ENCODE peak calls at places on chromosomes 2 and 18, in four cellular contexts. W is HepG2, P is H1, J is GM12878. N is an unnamed sample.

GRCh38 chr18:54852780-54853675 is 24.8 kb downstream of the RAB27B start:
- DNase-seq in W (no peak), P (no peak), J (no peak), N (no peak)

GRCh38 chr2:192151848-192152247 is 42.9 kb downstream of the TMEFF2 start:
- DNase-seq in W (no peak), P (no peak), J (no peak), N (no peak)

GRCh38 chr2:182594286-182594685 is 121.8 kb upstream of the DNAJC10 start:
- DNase-seq in W (no peak), P (no peak), J (no peak), N (no peak)

GRCh38 chr2:176136375-176137248 is 7.1 kb downstream of the HOXD8 start:
- DNase-seq in W (no peak), P (peak; percentile 68), J (no peak), N (no peak)

GRCh38 chr2:238167761-238168160 is 9.0 kb downstream of the ERFE start:
- DNase-seq in W (no peak), P (no peak), J (no peak), N (no peak)

GRCh38 chr2:100013892-100014677 is 128.3 kb downstream of the AFF3 start:
- DNase-seq in W (no peak), P (no peak), J (no peak), N (peak; percentile 28)

GRCh38 chr2:167215595-167215994 is 327.3 kb downstream of the XIRP2 start:
- DNase-seq in W (no peak), P (no peak), J (no peak), N (no peak)

GRCh38 chr18:76875390-76876330 is 53.3 kb downstream of the ZNF236 start:
- DNase-seq in W (peak; percentile 48), P (peak; percentile 76), J (no peak), N (peak; percentile 34)

GRCh38 chr2:170221317-170222288 is 43.7 kb downstream of the MYO3B start:
- DNase-seq in W (no peak), P (peak; percentile 49), J (no peak), N (no peak)

GRCh38 chr18:77023115-77023782 is 109.3 kb downstream of the MBP start:
- DNase-seq in W (no peak), P (no peak), J (no peak), N (no peak)

GRCh38 chr2:58140508-58141072 is 94.0 kb downstream of the VRK2 start:
- DNase-seq in W (no peak), P (no peak), J (no peak), N (no peak)

GRCh38 chr2:199738723-199739412 is 112.1 kb downstream of the FTCDNL1 start:
- DNase-seq in W (peak; percentile 82), P (no peak), J (no peak), N (no peak)

GRCh38 chr18:62211323-62211828 is 24.3 kb downstream of the RELCH start:
- DNase-seq in W (no peak), P (no peak), J (no peak), N (no peak)

GRCh38 chr2:54641988-54642387 is 81.5 kb upstream of the EML6 start:
- DNase-seq in W (no peak), P (no peak), J (no peak), N (no peak)

GRCh38 chr2:196987654-196988364 is 61.3 kb upstream of the PGAP1 start:
- DNase-seq in W (peak; percentile 46), P (no peak), J (peak; percentile 15), N (peak; percentile 27)

GRCh38 chr18:13446581-13447470 is 228.3 kb downstream of the LDLRAD4 start:
- DNase-seq in W (no peak), P (no peak), J (no peak), N (no peak)

GRCh38 chr2:23486676-23487075 is 101.7 kb downstream of the KLHL29 start:
- DNase-seq in W (no peak), P (no peak), J (no peak), N (no peak)

GRCh38 chr2:74440005-74440377 is 1.7 kb downstream of the RTKN start:
- DNase-seq in W (peak; percentile 60), P (no peak), J (no peak), N (no peak)

GRCh38 chr2:11208083-11208482 is 52.8 kb downstream of the SLC66A3 start:
- DNase-seq in W (no peak), P (no peak), J (no peak), N (no peak)

GRCh38 chr2:166653185-166653813 is 159.2 kb upstream of the SCN7A start:
- DNase-seq in W (peak; percentile 6), P (no peak), J (no peak), N (no peak)

GRCh38 chr2:1509271-1509995 is 96.2 kb downstream of the TPO start:
- DNase-seq in W (no peak), P (no peak), J (no peak), N (no peak)

GRCh38 chr2:68317971-68318685 is 1.6 kb downstream of the CNRIP1 start:
- DNase-seq in W (no peak), P (no peak), J (no peak), N (no peak)

GRCh38 chr2:241000831-241001321 is 2.5 kb downstream of the SNED1 start:
- DNase-seq in W (no peak), P (peak; percentile 33), J (no peak), N (no peak)

GRCh38 chr2:240998706-240999000 is 235 bp downstream of the SNED1 start:
- DNase-seq in W (no peak), P (peak; percentile 70), J (no peak), N (no peak)

GRCh38 chr2:240999873-241000541 is 1.6 kb downstream of the SNED1 start:
- DNase-seq in W (no peak), P (no peak), J (no peak), N (no peak)

GRCh38 chr2:240997856-240998705 is at the start of gene SNED1:
- DNase-seq in W (peak; percentile 65), P (peak; percentile 93), J (no peak), N (peak; percentile 85)

DNA sequence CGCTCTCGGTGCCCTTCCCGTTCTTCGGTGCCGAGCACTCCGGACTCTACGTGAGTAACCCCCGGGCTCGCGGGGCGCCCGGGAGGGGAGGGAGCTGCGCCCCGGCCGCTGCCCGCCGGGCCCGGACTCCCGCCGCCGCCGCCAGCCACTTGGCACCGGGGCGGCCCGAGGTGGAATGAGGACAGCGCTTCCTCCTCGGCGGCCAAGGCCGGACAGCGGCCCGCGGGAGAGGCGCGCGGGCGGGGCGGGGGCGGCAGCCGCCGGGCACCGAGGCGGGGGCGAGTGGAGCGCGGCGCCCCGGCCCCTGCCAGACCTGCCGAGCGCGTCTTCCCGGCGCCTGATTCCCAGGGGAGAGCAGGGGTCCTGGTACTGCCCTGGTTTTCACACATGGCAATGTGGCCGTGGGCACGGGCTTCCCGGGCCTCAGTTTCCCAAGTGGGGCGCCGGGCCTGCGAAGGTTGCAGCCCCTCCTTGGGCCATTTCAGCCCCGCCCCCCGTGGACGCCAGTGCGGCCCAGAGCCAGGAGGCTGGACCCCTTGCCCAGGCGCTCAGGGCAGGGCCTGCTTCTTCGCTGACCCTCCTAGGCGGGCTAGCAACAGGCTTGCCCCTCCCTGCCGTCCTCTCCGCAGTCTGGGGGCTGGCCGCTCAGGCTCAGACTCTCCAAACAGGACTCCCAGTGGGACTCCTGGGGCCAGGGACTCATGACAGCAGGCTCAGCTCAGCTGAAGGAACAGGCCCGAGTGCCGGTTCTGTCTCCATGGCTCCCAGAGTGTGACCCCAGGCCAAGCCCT is 778 bp downstream of the SNED1 start:
- DNase-seq in W (no peak), P (peak; percentile 68), J (no peak), N (no peak)
- TF ChIP-seq SUZ12 in W (no peak), P (peak; percentile 38), J (peak; percentile 79), N (no peak)

GRCh38 chr2:212154392-212154791 is 384.2 kb downstream of the ERBB4 start:
- DNase-seq in W (no peak), P (no peak), J (no peak), N (no peak)
- TF ChIP-seq SP1 in W (no peak), P (no peak), J (no peak), N (no peak)

GRCh38 chr2:112541315-112542122 is 746 bp upstream of the POLR1B start:
- DNase-seq in W (no peak), P (peak; percentile 88), J (peak; percentile 5), N (peak; percentile 75)

GRCh38 chr2:112542123-112542973 is at the start of gene POLR1B:
- DNase-seq in W (peak; percentile 89), P (peak; percentile 91), J (peak; percentile 65), N (peak; percentile 82)

GRCh38 chr2:112542974-112543760 is 902 bp downstream of the POLR1B start:
- DNase-seq in W (peak; percentile 13), P (no peak), J (no peak), N (peak; percentile 16)

GRCh38 chr2:112548980-112549379 is 6.7 kb downstream of the POLR1B start:
- DNase-seq in W (no peak), P (no peak), J (no peak), N (no peak)

DNA sequence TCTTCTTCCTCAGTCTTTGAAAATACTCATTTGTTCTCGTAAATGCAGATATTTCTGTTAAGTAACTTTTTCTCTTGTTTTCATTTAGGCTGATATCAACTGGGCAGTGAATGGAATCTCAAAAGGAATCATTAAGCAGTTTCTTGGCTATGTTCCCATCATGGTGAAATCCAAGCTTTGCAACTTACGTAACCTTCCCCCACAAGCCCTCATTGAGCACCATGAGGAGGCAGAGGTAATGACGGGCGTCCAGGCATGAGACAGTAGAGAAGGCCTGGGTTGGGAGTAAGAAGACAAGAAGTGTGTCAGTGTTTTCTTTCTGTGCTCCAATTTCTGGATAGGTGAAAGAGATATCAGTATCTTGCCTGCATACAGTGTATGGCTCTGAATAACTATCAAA is 5.1 kb downstream of the POLR1B start:
- DNase-seq in W (peak; percentile 41), P (no peak), J (no peak), N (no peak)
- TF ChIP-seq SUZ12 in W (no peak), P (no peak), J (no peak), N (no peak)

DNA sequence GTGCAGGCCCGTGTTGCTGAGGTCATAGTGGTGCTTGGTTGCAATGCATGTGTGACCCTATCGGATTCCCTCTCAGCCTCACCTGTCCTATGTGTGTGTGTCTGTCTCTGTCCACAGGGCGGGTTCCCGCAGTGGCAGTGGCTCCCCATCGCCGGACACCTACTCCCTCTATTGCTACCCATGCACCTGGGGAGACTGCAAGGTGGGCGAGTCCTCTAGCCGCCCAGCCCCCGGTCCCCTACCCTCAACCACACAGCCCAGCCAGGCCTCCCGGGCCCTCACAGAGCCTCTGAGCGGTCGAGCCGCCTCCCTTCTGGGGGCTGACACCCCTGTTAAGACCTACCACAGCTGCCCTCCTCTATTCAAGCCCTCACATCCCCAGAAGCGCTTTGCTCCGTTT is 14.2 kb downstream of the GAREM2 start:
- DNase-seq in W (no peak), P (peak; percentile 43), J (no peak), N (no peak)
- TF ChIP-seq SP1 in W (no peak), P (no peak), J (no peak), N (no peak)

GRCh38 chr2:18268400-18268799 is 292.1 kb downstream of the RDH14 start:
- DNase-seq in W (no peak), P (no peak), J (no peak), N (no peak)
- TF ChIP-seq SUZ12 in W (no peak), P (no peak), J (no peak), N (no peak)

DNA sequence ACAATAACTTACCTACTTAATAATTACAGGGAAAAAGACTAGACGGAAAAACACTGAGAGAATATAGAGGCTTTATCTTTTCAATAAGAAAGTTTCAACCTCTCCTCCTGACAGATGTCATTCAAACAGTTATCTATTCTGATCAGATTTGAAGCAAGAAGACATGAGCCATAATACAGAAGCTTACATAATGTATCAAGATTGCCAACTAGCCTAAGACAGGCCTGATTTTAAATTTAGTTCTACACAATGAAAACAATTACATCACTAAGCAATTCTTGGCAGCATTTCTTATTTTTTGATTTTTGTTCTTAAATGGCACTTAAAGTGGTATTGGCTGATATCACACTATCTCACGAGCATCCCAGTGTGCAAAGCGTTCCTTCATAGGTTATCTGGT is 41.6 kb downstream of the GPR155 start:
- DNase-seq in W (no peak), P (no peak), J (no peak), N (no peak)
- TF ChIP-seq SP1 in W (no peak), P (no peak), J (no peak), N (no peak)

GRCh38 chr2:239561448-239562001 is 160.7 kb upstream of the HDAC4 start:
- DNase-seq in W (no peak), P (no peak), J (no peak), N (no peak)
- TF ChIP-seq SUZ12 in W (no peak), P (no peak), J (no peak), N (no peak)

N was measured in HEK293T.